ENCODE peak calls at places on chromosome 11, in six cellular contexts. O, M, R, P, U and X are unnamed samples.

GRCh38 chr11:57379732-57380131 is 1.2 kb downstream of the PRG3 start:
- DNase-seq in O (no peak), M (no peak), R (peak; percentile 39), P (no peak), U (no peak), X (no peak)

GRCh38 chr11:86537541-86538222 is 134.7 kb downstream of the ME3 start:
- DNase-seq in O (peak; percentile 28), M (no peak), R (peak; percentile 58), P (no peak), U (no peak), X (no peak)

GRCh38 chr11:35418847-35419712 is at the start of gene SLC1A2:
- DNase-seq in O (no peak), M (no peak), R (peak; percentile 26), P (no peak), U (no peak), X (no peak)

GRCh38 chr11:88231894-88232482 is 56.7 kb upstream of the RAB38 start:
- DNase-seq in O (peak; percentile 37), M (no peak), R (peak; percentile 70), P (no peak), U (no peak), X (no peak)

GRCh38 chr11:131854391-131854790 is 484.0 kb downstream of the NTM start:
- DNase-seq in O (no peak), M (no peak), R (no peak), P (no peak), U (no peak), X (no peak)

GRCh38 chr11:3834349-3835099 is 6.2 kb downstream of the RHOG start:
- DNase-seq in O (no peak), M (peak; percentile 37), R (peak; percentile 53), P (no peak), U (peak; percentile 53), X (no peak)

GRCh38 chr11:861105-861479 is 18.4 kb downstream of the TSPAN4 start:
- DNase-seq in O (no peak), M (no peak), R (no peak), P (no peak), U (no peak), X (no peak)

GRCh38 chr11:70210051-70210501 is 7.0 kb downstream of the FADD start:
- DNase-seq in O (peak; percentile 94), M (no peak), R (peak; percentile 89), P (no peak), U (no peak), X (peak; percentile 38)

GRCh38 chr11:116500002-116500832 is 272.6 kb downstream of the BUD13 start:
- DNase-seq in O (no peak), M (no peak), R (no peak), P (no peak), U (no peak), X (no peak)

GRCh38 chr11:72840780-72841179 is 26.6 kb downstream of the ATG16L2 start:
- DNase-seq in O (peak; percentile 79), M (no peak), R (peak; percentile 92), P (no peak), U (no peak), X (no peak)

GRCh38 chr11:57427692-57428082 is 766 bp upstream of the SLC43A3 start:
- DNase-seq in O (no peak), M (peak; percentile 55), R (no peak), P (peak; percentile 94), U (peak; percentile 69), X (peak; percentile 21)

GRCh38 chr11:93143186-93143585 is 54.6 kb downstream of the SLC36A4 start:
- DNase-seq in O (no peak), M (no peak), R (peak; percentile 68), P (no peak), U (no peak), X (no peak)

GRCh38 chr11:105577645-105578044 is 32.2 kb upstream of the GRIA4 start:
- DNase-seq in O (peak; percentile 49), M (no peak), R (peak; percentile 68), P (no peak), U (no peak), X (no peak)

GRCh38 chr11:93844568-93844967 is 5.8 kb downstream of the VSTM5 start:
- DNase-seq in O (no peak), M (no peak), R (no peak), P (no peak), U (no peak), X (no peak)

GRCh38 chr11:76048763-76049162 is 157.5 kb downstream of the WNT11 start:
- DNase-seq in O (no peak), M (no peak), R (no peak), P (no peak), U (no peak), X (no peak)

GRCh38 chr11:5690736-5691135 is 1.1 kb downstream of the TRIM22 start:
- DNase-seq in O (no peak), M (no peak), R (peak; percentile 30), P (no peak), U (no peak), X (no peak)

GRCh38 chr11:34148504-34149165 is 43.2 kb downstream of the NAT10 start:
- DNase-seq in O (no peak), M (no peak), R (no peak), P (peak; percentile 49), U (no peak), X (no peak)

GRCh38 chr11:114399903-114400221 is 449 bp downstream of the C11orf71 start:
- DNase-seq in O (no peak), M (no peak), R (peak; percentile 74), P (no peak), U (no peak), X (peak; percentile 61)

GRCh38 chr11:2538951-2539735 is 94.3 kb downstream of the KCNQ1 start:
- DNase-seq in O (no peak), M (peak; percentile 19), R (no peak), P (peak; percentile 46), U (peak; percentile 12), X (peak; percentile 20)

GRCh38 chr11:9562716-9563115 is 10.8 kb upstream of the WEE1 start:
- DNase-seq in O (no peak), M (no peak), R (no peak), P (no peak), U (no peak), X (no peak)

GRCh38 chr11:94417386-94417987 is 16.3 kb upstream of the GPR83 start:
- DNase-seq in O (peak; percentile 24), M (no peak), R (peak; percentile 72), P (no peak), U (no peak), X (no peak)

GRCh38 chr11:57662893-57663292 is 5.0 kb upstream of the ZDHHC5 start:
- DNase-seq in O (no peak), M (no peak), R (no peak), P (no peak), U (no peak), X (no peak)

GRCh38 chr11:47393163-47394049 is 15.0 kb upstream of the SLC39A13 start:
- DNase-seq in O (peak; percentile 57), M (peak; percentile 53), R (peak; percentile 69), P (peak; percentile 78), U (peak; percentile 47), X (no peak)

GRCh38 chr11:23957309-23957708 is 539.5 kb upstream of the LUZP2 start:
- DNase-seq in O (peak; percentile 27), M (no peak), R (peak; percentile 71), P (no peak), U (no peak), X (no peak)

GRCh38 chr11:92461478-92461877 is 236.9 kb downstream of the FAT3 start:
- DNase-seq in O (no peak), M (no peak), R (no peak), P (no peak), U (no peak), X (no peak)

GRCh38 chr11:76756341-76756771 is 26.8 kb upstream of the TSKU start:
- DNase-seq in O (no peak), M (no peak), R (no peak), P (peak; percentile 55), U (no peak), X (no peak)

GRCh38 chr11:101929516-101929915 is 13.2 kb upstream of the ANGPTL5 start:
- DNase-seq in O (no peak), M (no peak), R (no peak), P (no peak), U (no peak), X (no peak)

GRCh38 chr11:45333506-45333971 is 47.4 kb upstream of the SYT13 start:
- DNase-seq in O (peak; percentile 66), M (peak; percentile 33), R (peak; percentile 93), P (peak; percentile 85), U (peak; percentile 59), X (peak; percentile 38)

GRCh38 chr11:64268028-64268686 is 16.3 kb downstream of the BAD start:
- DNase-seq in O (no peak), M (no peak), R (no peak), P (no peak), U (no peak), X (no peak)

GRCh38 chr11:43685483-43685882 is 4.9 kb downstream of the HSD17B12 start:
- DNase-seq in O (no peak), M (no peak), R (peak; percentile 40), P (no peak), U (no peak), X (no peak)
- TF ChIP-seq CTCF in O (peak; percentile 31), M (no peak), R (peak; percentile 38), P (no peak), U (peak; percentile 31), X (no peak)

DNA sequence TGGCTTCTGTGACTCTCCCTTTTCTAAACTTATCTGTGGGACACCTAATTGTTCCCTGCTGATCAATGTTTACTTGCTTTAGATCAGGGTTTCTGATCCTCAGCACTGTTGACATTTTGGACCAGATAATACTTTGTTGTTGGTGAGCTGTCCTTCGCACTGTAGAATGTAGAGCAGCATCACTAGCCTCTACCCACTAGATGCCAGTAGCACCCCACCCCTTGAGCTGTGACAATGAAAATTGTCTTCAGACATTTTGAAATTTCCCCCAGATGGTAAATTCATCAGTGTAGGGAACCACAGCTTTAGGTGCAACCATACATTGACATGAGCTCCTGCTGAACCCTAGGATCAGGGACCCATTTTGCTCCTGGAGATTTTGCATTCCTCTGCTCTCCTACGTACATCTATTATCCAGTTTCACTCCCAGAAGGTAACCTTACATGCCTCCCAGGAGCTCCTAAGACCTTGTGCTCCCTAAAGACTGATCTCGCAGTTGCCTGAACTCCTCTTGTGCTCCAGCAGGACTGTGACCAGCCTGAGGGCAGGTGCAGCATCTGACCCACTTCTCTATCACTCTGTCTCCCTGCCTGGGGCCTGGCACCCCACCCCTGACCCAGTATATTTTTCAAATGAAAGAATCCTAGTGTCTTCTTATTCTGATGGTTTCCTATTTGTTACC is 107.8 kb downstream of the FAR1 start:
- DNase-seq in O (no peak), M (no peak), R (no peak), P (no peak), U (no peak), X (no peak)
- TF ChIP-seq CTCF in O (peak; percentile 50), M (no peak), R (peak; percentile 14), P (no peak), U (no peak), X (no peak)

GRCh38 chr11:7775689-7776088 is 21.1 kb downstream of the OR5P2 start:
- DNase-seq in O (no peak), M (no peak), R (no peak), P (no peak), U (no peak), X (no peak)
- TF ChIP-seq CTCF in O (no peak), M (no peak), R (no peak), P (no peak), U (no peak), X (no peak)

GRCh38 chr11:111975076-111975806 is 38.1 kb downstream of the DIXDC1 start:
- DNase-seq in O (no peak), M (no peak), R (no peak), P (no peak), U (no peak), X (no peak)
- TF ChIP-seq CTCF in O (no peak), M (no peak), R (peak; percentile 29), P (no peak), U (peak; percentile 46), X (no peak)

GRCh38 chr11:62122076-62122475 is 1.7 kb upstream of the INCENP start:
- DNase-seq in O (no peak), M (no peak), R (no peak), P (no peak), U (no peak), X (no peak)
- TF ChIP-seq CTCF in O (peak; percentile 42), M (no peak), R (peak; percentile 37), P (no peak), U (no peak), X (no peak)